ENCODE peak calls at places on chromosomes 5 and 9, in six cellular contexts. P, A, X, F, O and Y are unnamed samples.
A peak's percentile ranks its signal among the peaks of the same experiment; 100 is the strongest.

GRCh38 chr5:67146574-67146973 is 50.0 kb downstream of the CD180 start:
- DNase-seq in X (peak; percentile 52), F (no peak), O (no peak), P (no peak), A (no peak), Y (no peak)

GRCh38 chr5:64312496-64312895 is 146.9 kb downstream of the RNF180 start:
- DNase-seq in O (no peak), X (no peak), F (no peak), P (no peak), A (no peak), Y (no peak)

GRCh38 chr9:102631559-102631958 is 363.6 kb upstream of the CYLC2 start:
- DNase-seq in P (no peak), O (no peak), F (peak; percentile 54), X (peak; percentile 1), A (no peak), Y (no peak)

GRCh38 chr5:170097934-170098333 is 7.8 kb upstream of the FOXI1 start:
- DNase-seq in F (no peak), A (no peak), X (no peak), P (no peak), O (no peak), Y (no peak)

GRCh38 chr5:171914939-171915338 is 91.5 kb downstream of the FBXW11 start:
- DNase-seq in P (no peak), O (no peak), A (no peak), F (no peak), X (no peak), Y (no peak)

GRCh38 chr5:61551637-61552313 is 219.7 kb downstream of the ZSWIM6 start:
- DNase-seq in A (no peak), O (no peak), P (no peak), X (no peak), F (no peak), Y (no peak)

GRCh38 chr9:15220658-15221310 is 86.2 kb downstream of the TTC39B start:
- DNase-seq in A (peak; percentile 85), F (no peak), P (no peak), O (no peak), X (no peak), Y (no peak)

GRCh38 chr9:123435471-123435870 is 79.5 kb downstream of the CRB2 start:
- DNase-seq in O (no peak), A (no peak), F (no peak), P (no peak), X (no peak), Y (no peak)

GRCh38 chr9:129567842-129568559 is 52.9 kb downstream of the C9orf50 start:
- DNase-seq in A (peak; percentile 90), F (peak; percentile 48), P (no peak), O (no peak), X (no peak), Y (no peak)

GRCh38 chr9:91953723-91954122 is 3.7 kb upstream of the ROR2 start:
- DNase-seq in X (no peak), O (no peak), A (no peak), F (no peak), P (no peak), Y (no peak)

GRCh38 chr9:15299374-15299939 is 7.6 kb downstream of the TTC39B start:
- DNase-seq in P (no peak), X (peak; percentile 58), O (peak; percentile 62), F (no peak), A (no peak), Y (peak; percentile 41)

GRCh38 chr9:114236391-114237138 is 81.2 kb downstream of the COL27A1 start:
- DNase-seq in X (no peak), P (no peak), A (no peak), F (no peak), O (no peak), Y (no peak)

GRCh38 chr5:78795757-78796156 is 147.2 kb upstream of the LHFPL2 start:
- DNase-seq in P (no peak), O (no peak), X (peak; percentile 3), A (peak; percentile 28), F (no peak), Y (no peak)

GRCh38 chr5:179624841-179625271 is 1.4 kb upstream of the HNRNPH1 start:
- DNase-seq in A (no peak), X (no peak), P (no peak), O (no peak), F (no peak), Y (no peak)

GRCh38 chr5:135138116-135138850 is 104.3 kb upstream of the PITX1 start:
- DNase-seq in X (peak; percentile 13), F (no peak), O (no peak), A (peak; percentile 45), P (no peak), Y (no peak)

GRCh38 chr9:116318463-116319271 is 165.1 kb downstream of the PAPPA start:
- DNase-seq in F (no peak), P (no peak), X (no peak), O (no peak), A (no peak), Y (no peak)

GRCh38 chr5:135993894-135994514 is 34.8 kb upstream of the TGFBI start:
- DNase-seq in X (no peak), F (peak; percentile 83), P (no peak), O (no peak), A (peak; percentile 77), Y (no peak)

GRCh38 chr5:83721878-83722779 is 1.5 kb upstream of the HAPLN1 start:
- DNase-seq in O (peak; percentile 22), F (peak; percentile 75), P (no peak), X (peak; percentile 50), A (peak; percentile 59), Y (no peak)

GRCh38 chr5:120375248-120375647 is 88.9 kb upstream of the PRR16 start:
- DNase-seq in P (no peak), X (no peak), O (no peak), F (no peak), A (no peak), Y (no peak)

GRCh38 chr5:55232985-55233928 is at the start of gene CCNO:
- DNase-seq in O (peak; percentile 67), P (no peak), F (peak; percentile 87), X (peak; percentile 61), A (peak; percentile 89), Y (no peak)

GRCh38 chr9:116193636-116194035 is 40.0 kb downstream of the PAPPA start:
- DNase-seq in A (peak; percentile 79), X (no peak), P (no peak), F (peak; percentile 96), O (no peak), Y (no peak)